ENCODE peak calls at places on chromosome 9, in five cellular contexts. C is stimulated activated CD8-positive, alpha-beta memory T cell treated with anti-CD3 and anti-CD28 coated beads, Interleukin-4, amount 100 ng/mL, for 1 hour; N is cardiac muscle cell; F is NCI-H345; W is WTC11. Z is an unnamed sample.
A peak's percentile ranks its signal among the peaks of the same experiment; 100 is the strongest.

GRCh38 chr9:83401328-83401895 is 136.8 kb downstream of the FRMD3 start:
- DNase-seq in N (no peak), F (no peak), C (no peak), W (no peak), Z (no peak)

GRCh38 chr9:13568446-13568845 is 289.0 kb upstream of the MPDZ start:
- DNase-seq in N (no peak), W (no peak), C (no peak), F (peak; percentile 54), Z (no peak)

GRCh38 chr9:87595605-87596004 is 97.9 kb downstream of the DAPK1 start:
- DNase-seq in N (no peak), F (no peak), C (no peak), W (peak; percentile 35), Z (no peak)

GRCh38 chr9:123998970-123999621 is 12.5 kb upstream of the LHX2 start:
- DNase-seq in N (no peak), C (no peak), F (no peak), W (peak; percentile 38), Z (no peak)

GRCh38 chr9:123329329-123329955 is 26.6 kb upstream of the CRB2 start:
- DNase-seq in C (no peak), N (no peak), W (no peak), F (peak; percentile 30), Z (no peak)

GRCh38 chr9:33165263-33166151 is 1.6 kb downstream of the B4GALT1 start:
- DNase-seq in N (peak; percentile 45), W (no peak), C (no peak), F (no peak), Z (peak; percentile 82)

GRCh38 chr9:20570756-20571155 is 51.5 kb downstream of the MLLT3 start:
- DNase-seq in N (no peak), W (no peak), F (no peak), C (no peak), Z (no peak)

GRCh38 chr9:76379494-76379893 is 14.7 kb downstream of the RFK start:
- DNase-seq in F (peak; percentile 86), W (no peak), N (no peak), C (no peak), Z (no peak)

GRCh38 chr9:121835581-121836381 is 184.3 kb downstream of the DAB2IP start:
- DNase-seq in W (no peak), F (no peak), N (no peak), C (no peak), Z (no peak)

GRCh38 chr9:115733318-115733717 is 420.3 kb upstream of the PAPPA start:
- DNase-seq in W (no peak), N (no peak), C (no peak), F (no peak), Z (no peak)

GRCh38 chr9:109166771-109167601 is at the start of gene FRRS1L:
- DNase-seq in C (no peak), F (peak; percentile 60), N (peak; percentile 28), W (peak; percentile 60), Z (no peak)

GRCh38 chr9:101711330-101711941 is 27.0 kb downstream of the GRIN3A start:
- DNase-seq in N (peak; percentile 3), F (no peak), W (peak; percentile 71), C (no peak), Z (peak; percentile 35)

GRCh38 chr9:21993893-21994525 is at the start of gene CDKN2A:
- DNase-seq in W (peak; percentile 50), C (no peak), N (peak; percentile 52), F (peak; percentile 75), Z (peak; percentile 62)

GRCh38 chr9:37413311-37413710 is 9.2 kb upstream of the GRHPR start:
- DNase-seq in F (no peak), C (no peak), W (no peak), N (no peak), Z (no peak)

GRCh38 chr9:131402738-131403492 is 9.0 kb downstream of the PRRC2B start:
- DNase-seq in C (no peak), W (no peak), F (peak; percentile 42), N (no peak), Z (no peak)

GRCh38 chr9:116233160-116233530 is 79.6 kb downstream of the PAPPA start:
- DNase-seq in C (no peak), N (no peak), F (no peak), W (no peak), Z (no peak)

GRCh38 chr9:134063876-134064450 is 3.9 kb downstream of the BRD3 start:
- DNase-seq in N (no peak), W (no peak), C (no peak), F (no peak), Z (no peak)

GRCh38 chr9:5864446-5864845 is 26.2 kb upstream of the MLANA start:
- DNase-seq in C (no peak), W (no peak), N (no peak), F (no peak), Z (no peak)

GRCh38 chr9:98993570-98993945 is 49.9 kb downstream of the COL15A1 start:
- DNase-seq in N (no peak), F (no peak), W (no peak), C (no peak), Z (no peak)

GRCh38 chr9:106927916-106928315 is 65.0 kb downstream of the ZNF462 start:
- DNase-seq in F (no peak), N (no peak), C (no peak), W (no peak), Z (no peak)

GRCh38 chr9:135000647-135001245 is 83.0 kb upstream of the FCN1 start:
- DNase-seq in W (no peak), N (no peak), F (no peak), C (no peak), Z (no peak)